ENCODE peak calls at places on chromosomes 11 and 22, in four cellular contexts. B is ovary, N is stomach, P is uterus. A is an unnamed sample. For H3K9me3, the result is how much of the 10 kb centered on the place peaks cover.

GRCh38 chr11:65125197-65126056 is 3.3 kb downstream of the MRPL49 start:
- DNase-seq in B (no peak), N (no peak), P (no peak), A (no peak)

GRCh38 chr11:128517457-128518230 is 69.7 kb downstream of the ETS1 start:
- DNase-seq in B (no peak), N (no peak), P (no peak), A (no peak)

GRCh38 chr22:33962409-33962808 is 42.1 kb upstream of the LARGE1 start:
- DNase-seq in B (no peak), N (no peak), P (no peak), A (no peak)

GRCh38 chr11:31763296-31763695 is 47.8 kb downstream of the PAX6 start:
- DNase-seq in B (no peak), N (no peak), P (no peak), A (no peak)

GRCh38 chr11:118930152-118930712 is 4.5 kb upstream of the BCL9L start:
- DNase-seq in B (peak), N (peak), P (peak), A (peak)

GRCh38 chr11:130781906-130782305 is 134.4 kb downstream of the SNX19 start:
- DNase-seq in B (no peak), N (no peak), P (no peak), A (no peak)

GRCh38 chr11:57480409-57481137 is 20.2 kb downstream of the RTN4RL2 start:
- DNase-seq in B (no peak), N (peak), P (no peak), A (peak)

GRCh38 chr11:133952199-133953190 is 4.3 kb downstream of the IGSF9B start:
- DNase-seq in B (no peak), N (no peak), P (no peak), A (no peak)

GRCh38 chr11:119000906-119001305 is 3.0 kb downstream of the CENATAC start:
- DNase-seq in B (no peak), N (no peak), P (no peak), A (no peak)

GRCh38 chr11:120065876-120066275 is 72.0 kb downstream of the TRIM29 start:
- DNase-seq in B (no peak), N (no peak), P (no peak), A (peak)

GRCh38 chr11:64581057-64581523 is 9.9 kb upstream of the SLC22A12 start:
- DNase-seq in B (no peak), N (no peak), P (no peak), A (no peak)

GRCh38 chr22:49007013-49007653 is 820.5 kb downstream of the BRD1 start:
- DNase-seq in B (no peak), N (peak), P (no peak), A (no peak)
- H3K9me3 ChIP-seq in B (under half), N (under half), P (under half), A (under half)

DNA sequence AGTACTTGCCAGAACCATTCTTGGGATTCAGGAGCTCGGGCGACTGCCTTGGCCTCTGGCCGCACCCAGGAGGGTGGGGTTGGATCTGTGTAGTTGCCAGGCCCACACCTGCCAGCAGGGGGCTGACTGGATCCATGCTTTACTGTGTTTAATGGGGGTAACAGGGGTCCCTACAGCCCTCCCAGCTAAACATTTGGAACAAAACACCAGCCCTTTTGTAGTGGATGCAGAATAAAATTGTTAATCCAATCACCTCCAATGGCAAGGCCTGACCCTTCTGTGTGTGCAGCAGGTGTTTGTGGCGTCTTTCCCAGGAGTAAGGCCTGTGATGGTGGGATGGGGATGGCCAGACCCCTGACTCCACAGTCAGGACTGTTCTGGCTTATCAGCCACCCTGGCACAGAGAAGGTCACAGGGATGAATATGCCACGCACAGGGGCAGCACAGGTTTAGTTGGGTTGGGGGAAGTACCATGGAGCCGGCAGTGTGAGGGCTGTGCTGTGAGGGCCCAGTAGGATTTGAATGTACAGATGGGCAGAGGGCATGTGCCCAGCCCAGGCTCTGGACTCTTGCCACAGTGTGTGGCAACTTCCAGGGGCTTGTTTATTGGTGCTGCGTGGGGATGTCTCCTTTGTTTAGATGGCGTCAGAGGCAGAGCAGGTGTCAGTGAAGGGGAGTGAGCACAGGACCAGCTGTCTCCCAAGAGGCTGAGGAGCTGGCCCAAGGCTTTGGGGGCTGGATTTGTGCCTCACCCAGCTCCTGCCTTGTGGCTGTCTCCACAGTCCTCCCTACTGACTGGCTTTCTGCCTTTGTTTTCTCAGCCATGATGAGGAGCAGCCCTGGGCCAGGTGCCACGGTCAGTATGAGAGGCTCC is 22.2 kb downstream of the SUN2 start:
- DNase-seq in B (peak), N (peak), P (peak), A (peak)
- H3K27ac ChIP-seq in B (peak), N (peak), P (peak), A (peak)

GRCh38 chr11:12829536-12830314 is 155.5 kb downstream of the TEAD1 start:
- DNase-seq in B (no peak), N (no peak), P (no peak), A (no peak)
- H3K4me3 ChIP-seq in B (no peak), N (no peak), P (no peak), A (no peak)

GRCh38 chr11:55263081-55263480 is 1.1 kb downstream of the TRIM48 start:
- DNase-seq in B (no peak), N (no peak), P (no peak), A (no peak)
- H3K9me3 ChIP-seq in B (under half), N (under half), P (under half), A (under half)

DNA sequence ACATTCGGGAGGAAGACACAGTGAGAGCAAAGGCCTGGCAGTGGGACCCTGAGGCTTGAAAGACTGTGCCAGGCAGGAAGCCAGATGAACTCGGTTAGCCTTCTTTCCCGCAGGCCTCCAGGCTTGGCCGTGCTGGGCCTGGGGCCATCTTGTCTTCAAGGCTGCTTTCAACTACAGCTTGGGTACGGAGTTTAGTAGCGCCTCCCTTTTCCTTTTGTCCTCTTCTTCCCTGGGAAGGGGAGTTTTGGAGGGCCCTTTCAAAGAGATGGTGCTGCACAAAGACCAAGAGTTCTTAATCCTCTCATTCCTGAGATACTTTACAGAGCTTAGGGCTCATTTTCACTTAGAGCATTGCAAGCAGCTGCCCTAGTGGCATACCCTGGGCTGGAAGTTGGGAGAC is 87.5 kb downstream of the TP53I11 start:
- DNase-seq in B (no peak), N (no peak), P (no peak), A (no peak)
- H3K27ac ChIP-seq in B (no peak), N (peak), P (peak), A (no peak)

GRCh38 chr22:50271011-50271394 is 823 bp upstream of the MAPK11 start:
- DNase-seq in B (no peak), N (no peak), P (no peak), A (no peak)

GRCh38 chr22:50270302-50271010 is at the start of gene MAPK11:
- DNase-seq in B (peak), N (peak), P (peak), A (peak)

GRCh38 chr22:50272103-50272782 is 2.1 kb upstream of the MAPK11 start:
- DNase-seq in B (no peak), N (no peak), P (no peak), A (no peak)

GRCh38 chr22:50269573-50270301 is 443 bp downstream of the MAPK11 start:
- DNase-seq in B (peak), N (no peak), P (peak), A (no peak)

GRCh38 chr22:50271519-50271970 is 1.4 kb upstream of the MAPK11 start:
- DNase-seq in B (peak), N (peak), P (peak), A (no peak)
- H3K4me3 ChIP-seq in B (peak), N (peak), P (peak), A (no peak)

DNA sequence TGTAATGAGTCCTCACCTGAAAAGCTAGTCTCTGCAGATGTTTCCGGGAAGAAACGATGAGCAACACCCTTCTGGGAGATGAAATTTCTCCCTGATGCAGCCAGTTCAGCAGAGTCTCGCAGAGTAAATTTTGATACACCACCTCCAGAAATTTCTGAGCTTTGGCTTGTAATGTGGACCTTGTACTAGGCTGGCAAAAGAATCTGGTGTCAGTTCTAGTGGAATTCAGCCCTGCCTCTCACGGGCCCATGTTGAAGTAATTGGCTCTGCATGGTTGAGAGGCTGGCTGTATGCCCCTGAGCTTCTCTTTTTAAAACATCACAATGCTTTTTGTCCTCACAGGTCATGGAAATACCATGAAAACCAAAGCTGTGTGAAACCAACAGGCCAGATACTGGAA is at the start of gene GLYAT:
- DNase-seq in B (no peak), N (no peak), P (no peak), A (no peak)
- H3K9me3 ChIP-seq in B (under half), N (under half), P (under half), A (under half)

GRCh38 chr22:45204751-45205623 is 35.7 kb downstream of the KIAA0930 start:
- DNase-seq in B (no peak), N (no peak), P (no peak), A (no peak)
- H3K27ac ChIP-seq in B (no peak), N (no peak), P (no peak), A (no peak)

A was measured in adrenal gland.